ENCODE peak calls at places on chromosomes 4 and X, in nine cellular contexts. M is kidney; Y is T-cell; R is NCI-H2081; L is Karpas-422; N is left colon; D is activated CD4-positive, alpha-beta T cell treated with anti-CD3 and anti-CD28 coated beads for 4 hours; S is C1 segment of cervical spinal cord; I is HTR-8/SVneo. Q is an unnamed sample.

GRCh38 chr4:70705856-70706461 is 15.8 kb upstream of the RUFY3 start:
- DNase-seq in I (no peak), M (no peak), S (no peak), N (no peak), D (no peak), Y (no peak), R (no peak), L (no peak), Q (no peak)

GRCh38 chr4:185730387-185730786 is 81.6 kb downstream of the SORBS2 start:
- DNase-seq in R (no peak), L (peak), M (no peak), I (peak), S (no peak), N (no peak), Y (no peak), D (no peak), Q (no peak)

GRCh38 chrX:97529801-97530200 is 646.1 kb downstream of the RPA4 start:
- DNase-seq in R (no peak), S (no peak), I (no peak), Y (no peak), L (no peak), D (no peak), M (no peak), N (no peak), Q (no peak)

GRCh38 chrX:106341823-106342222 is 173.7 kb downstream of the PWWP3B start:
- DNase-seq in S (no peak), D (no peak), N (no peak), R (no peak), M (no peak), I (no peak), Y (no peak), L (no peak), Q (no peak)

GRCh38 chr4:40231464-40231863 is 34.6 kb downstream of the RHOH start:
- DNase-seq in L (no peak), I (no peak), Y (no peak), S (no peak), D (no peak), R (no peak), N (no peak), M (no peak), Q (no peak)

GRCh38 chrX:20361081-20361889 is 94.6 kb upstream of the RPS6KA3 start:
- DNase-seq in S (no peak), L (no peak), Y (no peak), R (no peak), N (no peak), I (no peak), M (no peak), D (no peak), Q (no peak)

GRCh38 chr4:121791481-121791880 is 9.6 kb upstream of the EXOSC9 start:
- DNase-seq in M (no peak), D (no peak), L (no peak), I (no peak), S (no peak), Y (no peak), R (no peak), N (no peak), Q (no peak)

GRCh38 chrX:24371391-24371972 is 11.0 kb downstream of the SUPT20HL1 start:
- DNase-seq in S (no peak), R (peak), I (peak), D (peak), M (no peak), N (peak), L (peak), Y (peak), Q (no peak)

GRCh38 chr4:89404530-89404929 is 96.9 kb upstream of the GPRIN3 start:
- DNase-seq in D (no peak), R (no peak), S (no peak), Y (no peak), N (no peak), I (no peak), M (no peak), L (no peak), Q (no peak)

GRCh38 chrX:118550792-118551191 is 55.2 kb downstream of the DOCK11 start:
- DNase-seq in R (no peak), L (no peak), M (no peak), D (no peak), I (no peak), N (no peak), S (no peak), Y (no peak), Q (no peak)

GRCh38 chr4:89121711-89122387 is 10.5 kb downstream of the TIGD2 start:
- DNase-seq in R (no peak), D (no peak), M (no peak), L (no peak), I (no peak), N (no peak), Y (no peak), S (no peak), Q (no peak)

GRCh38 chr4:107890779-107891178 is 40.6 kb upstream of the CYP2U1 start:
- DNase-seq in D (no peak), S (no peak), N (no peak), I (no peak), Y (no peak), M (no peak), R (no peak), L (no peak), Q (no peak)

GRCh38 chr4:95362906-95363578 is 185.7 kb downstream of the UNC5C start:
- DNase-seq in N (no peak), M (no peak), D (no peak), Y (no peak), S (no peak), R (no peak), I (peak), L (peak), Q (no peak)

GRCh38 chr4:52606766-52607165 is 52.3 kb downstream of the USP46 start:
- DNase-seq in Y (no peak), S (no peak), D (no peak), I (no peak), N (no peak), L (no peak), R (no peak), M (no peak), Q (no peak)

GRCh38 chr4:26858947-26859401 is 1.7 kb upstream of the STIM2 start:
- DNase-seq in R (no peak), Y (no peak), S (no peak), M (no peak), D (no peak), N (no peak), I (no peak), L (no peak), Q (no peak)

GRCh38 chrX:150546711-150547153 is 21.7 kb upstream of the MTM1 start:
- DNase-seq in I (no peak), M (no peak), R (no peak), Y (peak), L (no peak), D (peak), S (no peak), N (no peak), Q (no peak)

GRCh38 chrX:24443943-24444342 is 21.1 kb upstream of the PDK3 start:
- DNase-seq in M (no peak), R (no peak), L (no peak), S (no peak), D (no peak), I (no peak), Y (no peak), N (no peak), Q (no peak)

GRCh38 chrX:20374450-20374849 is 107.7 kb upstream of the RPS6KA3 start:
- DNase-seq in R (no peak), L (no peak), I (no peak), N (no peak), M (no peak), D (no peak), S (no peak), Y (no peak), Q (no peak)

GRCh38 chrX:2325076-2325784 is 175.5 kb downstream of the DHRSX start:
- DNase-seq in S (no peak), R (no peak), M (peak), D (peak), I (no peak), Y (peak), N (peak), L (no peak), Q (peak)

GRCh38 chr4:156413411-156413985 is 459.8 kb upstream of the CTSO start:
- DNase-seq in I (no peak), S (no peak), N (no peak), L (no peak), R (no peak), M (no peak), D (no peak), Y (no peak), Q (no peak)

GRCh38 chrX:126376465-126376864 is 176.1 kb downstream of the DCAF12L1 start:
- DNase-seq in D (no peak), L (no peak), M (no peak), S (no peak), N (no peak), I (no peak), R (no peak), Y (no peak), Q (no peak)

GRCh38 chrX:153672531-153673397 is 849 bp downstream of the PNCK start:
- DNase-seq in S (no peak), M (peak), I (no peak), R (no peak), Y (no peak), L (no peak), D (no peak), N (peak), Q (no peak)

GRCh38 chr4:138689182-138689546 is 326.4 kb upstream of the NOCT start:
- DNase-seq in S (no peak), M (no peak), L (no peak), R (no peak), N (no peak), I (no peak), Y (no peak), D (no peak), Q (no peak)

GRCh38 chrX:37509349-37509748 is 62.1 kb upstream of the LANCL3 start:
- DNase-seq in R (no peak), L (peak), Y (no peak), D (no peak), I (no peak), N (no peak), S (no peak), M (no peak), Q (no peak)

GRCh38 chr4:157204634-157205244 is 15.8 kb upstream of the GRIA2 start:
- DNase-seq in M (peak), D (no peak), N (no peak), Y (no peak), R (no peak), I (no peak), S (no peak), L (peak), Q (no peak)

GRCh38 chr4:156764145-156764544 is 207.5 kb downstream of the PDGFC start:
- DNase-seq in D (no peak), N (no peak), I (no peak), Y (no peak), R (no peak), M (no peak), S (no peak), L (no peak), Q (no peak)

GRCh38 chr4:147683172-147683571 is 791 bp downstream of the PRMT9 start:
- DNase-seq in D (peak), L (peak), I (no peak), R (no peak), N (no peak), Y (no peak), M (no peak), S (peak), Q (no peak)

GRCh38 chr4:1010522-1011021 is 854 bp upstream of the FGFRL1 start:
- DNase-seq in N (peak), R (no peak), M (peak), S (no peak), D (peak), Y (peak), I (no peak), L (no peak), Q (no peak)

GRCh38 chr4:168259096-168259495 is 59.5 kb downstream of the DDX60 start:
- DNase-seq in Y (no peak), R (no peak), L (no peak), N (no peak), S (no peak), D (no peak), I (no peak), M (no peak), Q (no peak)

GRCh38 chr4:108854781-108855180 is 91.9 kb upstream of the ETNPPL start:
- DNase-seq in I (no peak), M (no peak), Y (no peak), N (no peak), D (no peak), L (no peak), S (no peak), R (no peak), Q (no peak)

GRCh38 chr4:80215449-80216052 is 18.2 kb downstream of the PRDM8 start:
- DNase-seq in N (no peak), S (no peak), L (peak), I (no peak), D (no peak), M (no peak), R (no peak), Y (no peak), Q (no peak)

GRCh38 chr4:23237771-23238170 is 545.0 kb downstream of the GBA3 start:
- DNase-seq in N (no peak), I (no peak), Y (no peak), M (no peak), S (no peak), L (no peak), D (no peak), R (no peak), Q (no peak)

GRCh38 chr4:43163101-43163792 is 270.7 kb downstream of the GRXCR1 start:
- DNase-seq in R (peak), Y (no peak), D (no peak), M (no peak), S (no peak), I (no peak), N (no peak), L (no peak), Q (no peak)

GRCh38 chrX:9724711-9725110 is 40.9 kb downstream of the GPR143 start:
- DNase-seq in M (no peak), D (no peak), S (no peak), Y (no peak), R (no peak), N (no peak), L (no peak), I (no peak), Q (no peak)

GRCh38 chr4:6008092-6008551 is 10.1 kb downstream of the C4orf50 start:
- DNase-seq in S (no peak), D (no peak), I (no peak), L (no peak), M (peak), R (no peak), Y (no peak), N (no peak), Q (no peak)

GRCh38 chr4:6932918-6933317 is 23.3 kb downstream of the TBC1D14 start:
- DNase-seq in M (no peak), Y (no peak), R (no peak), I (no peak), L (no peak), N (no peak), D (no peak), S (no peak), Q (no peak)

Q was measured in vagina.